ENCODE peak calls at places on chromosomes 7 and 10, in six cellular contexts. M is aorta; P is upper lobe of left lung; N is Peyer's patch; C is lower lobe of right lung; R is CD4-positive, alpha-beta memory T cell. S is an unnamed sample.

GRCh38 chr7:150317748-150318444 is 5.3 kb upstream of the LRRC61 start:
- DNase-seq in M (no peak), P (no peak), N (no peak), C (no peak), R (no peak), S (no peak)

GRCh38 chr7:1889556-1890181 is 219.6 kb downstream of the ELFN1 start:
- DNase-seq in M (no peak), P (peak), N (no peak), C (no peak), R (no peak), S (no peak)

GRCh38 chr10:94546616-94547175 is 1.1 kb downstream of the HELLS start:
- DNase-seq in M (no peak), P (no peak), N (no peak), C (no peak), R (no peak), S (no peak)

GRCh38 chr10:86770412-86770960 is 14.1 kb downstream of the BMPR1A start:
- DNase-seq in M (no peak), P (no peak), N (no peak), C (no peak), R (no peak), S (no peak)

GRCh38 chr7:135184254-135184841 is 13.8 kb upstream of the CYREN start:
- DNase-seq in M (no peak), P (no peak), N (no peak), C (no peak), R (no peak), S (no peak)

GRCh38 chr10:68871731-68872342 is 29.3 kb upstream of the DDX50 start:
- DNase-seq in M (no peak), P (no peak), N (no peak), C (no peak), R (no peak), S (no peak)

GRCh38 chr10:29827512-29827911 is 192.7 kb upstream of the SVIL start:
- DNase-seq in M (no peak), P (no peak), N (no peak), C (no peak), R (no peak), S (no peak)

GRCh38 chr7:494261-494687 is 25.4 kb downstream of the PDGFA start:
- DNase-seq in M (peak), P (peak), N (no peak), C (peak), R (no peak), S (peak)

GRCh38 chr7:3174515-3175318 is 126.3 kb upstream of the SDK1 start:
- DNase-seq in M (peak), P (no peak), N (no peak), C (peak), R (no peak), S (no peak)

GRCh38 chr7:3548815-3549214 is 247.8 kb downstream of the SDK1 start:
- DNase-seq in M (no peak), P (no peak), N (no peak), C (no peak), R (no peak), S (no peak)

GRCh38 chr7:144513332-144513731 is 109.8 kb upstream of the NOBOX start:
- DNase-seq in M (no peak), P (no peak), N (no peak), C (no peak), R (peak), S (no peak)

GRCh38 chr10:131570716-131571307 is 259.3 kb upstream of the TCERG1L start:
- DNase-seq in M (no peak), P (no peak), N (no peak), C (no peak), R (no peak), S (no peak)